ENCODE peak calls at places on chromosome 2, in six cellular contexts. One of them, this sample, is unnamed.

GRCh38 chr2:105383456-105383855 is 15.4 kb downstream of the FHL2 start:
- DNase-seq in psoas muscle: no peak
- DNase-seq in DND-41: no peak
- DNase-seq in colonic mucosa: no peak
- DNase-seq in IMR-90: no peak
- DNase-seq in A549: no peak
- DNase-seq in this sample: no peak

GRCh38 chr2:227510620-227510958 is 38.6 kb downstream of the AGFG1 start:
- DNase-seq in colonic mucosa: no peak
- DNase-seq in A549: no peak
- DNase-seq in psoas muscle: no peak
- DNase-seq in IMR-90: no peak
- DNase-seq in DND-41: no peak
- DNase-seq in this sample: no peak

GRCh38 chr2:60359569-60359968 is 193.9 kb downstream of the BCL11A start:
- DNase-seq in colonic mucosa: peak; percentile 5
- DNase-seq in psoas muscle: no peak
- DNase-seq in IMR-90: no peak
- DNase-seq in DND-41: peak; percentile 26
- DNase-seq in A549: no peak
- DNase-seq in this sample: no peak

GRCh38 chr2:237304763-237305514 is 109.0 kb downstream of the COL6A3 start:
- DNase-seq in DND-41: no peak
- DNase-seq in IMR-90: peak; percentile 87
- DNase-seq in psoas muscle: no peak
- DNase-seq in A549: no peak
- DNase-seq in colonic mucosa: no peak
- DNase-seq in this sample: no peak

GRCh38 chr2:96267159-96267971 is 1.3 kb downstream of the CIAO1 start:
- DNase-seq in DND-41: peak; percentile 61
- DNase-seq in A549: peak; percentile 39
- DNase-seq in psoas muscle: peak; percentile 12
- DNase-seq in IMR-90: peak; percentile 37
- DNase-seq in colonic mucosa: peak; percentile 34
- DNase-seq in this sample: peak; percentile 27

GRCh38 chr2:24352664-24353063 is 7.7 kb downstream of the ITSN2 start:
- DNase-seq in colonic mucosa: no peak
- DNase-seq in IMR-90: no peak
- DNase-seq in psoas muscle: no peak
- DNase-seq in A549: no peak
- DNase-seq in DND-41: no peak
- DNase-seq in this sample: no peak

GRCh38 chr2:165268751-165269150 is 29.5 kb downstream of the SCN2A start:
- DNase-seq in psoas muscle: no peak
- DNase-seq in DND-41: no peak
- DNase-seq in A549: no peak
- DNase-seq in colonic mucosa: no peak
- DNase-seq in IMR-90: no peak
- DNase-seq in this sample: no peak

GRCh38 chr2:74551942-74552913 is 1.5 kb downstream of the LOXL3 start:
- DNase-seq in A549: no peak
- DNase-seq in psoas muscle: no peak
- DNase-seq in DND-41: no peak
- DNase-seq in colonic mucosa: no peak
- DNase-seq in IMR-90: no peak
- DNase-seq in this sample: no peak

GRCh38 chr2:140307532-140307931 is 1527.3 kb upstream of the NXPH2 start:
- DNase-seq in colonic mucosa: no peak
- DNase-seq in DND-41: no peak
- DNase-seq in A549: no peak
- DNase-seq in psoas muscle: no peak
- DNase-seq in IMR-90: no peak
- DNase-seq in this sample: no peak

GRCh38 chr2:173716458-173717052 is 248.6 kb downstream of the SP3 start:
- DNase-seq in A549: peak; percentile 6
- DNase-seq in IMR-90: no peak
- DNase-seq in psoas muscle: no peak
- DNase-seq in DND-41: no peak
- DNase-seq in colonic mucosa: no peak
- DNase-seq in this sample: no peak

GRCh38 chr2:173715483-173715882 is 249.7 kb downstream of the SP3 start:
- DNase-seq in DND-41: no peak
- DNase-seq in A549: no peak
- DNase-seq in colonic mucosa: no peak
- DNase-seq in psoas muscle: no peak
- DNase-seq in IMR-90: no peak
- DNase-seq in this sample: no peak

GRCh38 chr2:173711816-173712215 is 253.4 kb downstream of the SP3 start:
- DNase-seq in A549: no peak
- DNase-seq in DND-41: no peak
- DNase-seq in colonic mucosa: no peak
- DNase-seq in psoas muscle: no peak
- DNase-seq in IMR-90: no peak
- DNase-seq in this sample: no peak

GRCh38 chr2:173708757-173709156 is 256.4 kb downstream of the SP3 start:
- DNase-seq in DND-41: no peak
- DNase-seq in colonic mucosa: peak; percentile 32
- DNase-seq in IMR-90: peak; percentile 1
- DNase-seq in A549: no peak
- DNase-seq in psoas muscle: no peak
- DNase-seq in this sample: no peak

GRCh38 chr2:173713904-173714555 is 251.1 kb downstream of the SP3 start:
- DNase-seq in psoas muscle: no peak
- DNase-seq in A549: no peak
- DNase-seq in IMR-90: no peak
- DNase-seq in DND-41: no peak
- DNase-seq in colonic mucosa: no peak
- DNase-seq in this sample: no peak
- H3K27ac ChIP-seq in psoas muscle: no peak overlapping the region
- H3K27ac ChIP-seq in A549: no peak overlapping the region
- H3K27ac ChIP-seq in IMR-90: no peak overlapping the region
- H3K27ac ChIP-seq in DND-41: no peak overlapping the region
- H3K27ac ChIP-seq in colonic mucosa: no peak overlapping the region
- H3K27ac ChIP-seq in this sample: no peak overlapping the region

GRCh38 chr2:215529271-215529670 is 93.4 kb upstream of the FN1 start:
- DNase-seq in IMR-90: peak; percentile 81
- DNase-seq in psoas muscle: no peak
- DNase-seq in A549: no peak
- DNase-seq in colonic mucosa: peak; percentile 36
- DNase-seq in DND-41: no peak
- DNase-seq in this sample: no peak
- H3K27ac ChIP-seq in IMR-90: peak overlapping the region; percentile 94
- H3K27ac ChIP-seq in psoas muscle: no peak overlapping the region
- H3K27ac ChIP-seq in A549: peak overlapping the region; percentile 67
- H3K27ac ChIP-seq in colonic mucosa: no peak overlapping the region
- H3K27ac ChIP-seq in DND-41: no peak overlapping the region
- H3K27ac ChIP-seq in this sample: no peak overlapping the region

DNA sequence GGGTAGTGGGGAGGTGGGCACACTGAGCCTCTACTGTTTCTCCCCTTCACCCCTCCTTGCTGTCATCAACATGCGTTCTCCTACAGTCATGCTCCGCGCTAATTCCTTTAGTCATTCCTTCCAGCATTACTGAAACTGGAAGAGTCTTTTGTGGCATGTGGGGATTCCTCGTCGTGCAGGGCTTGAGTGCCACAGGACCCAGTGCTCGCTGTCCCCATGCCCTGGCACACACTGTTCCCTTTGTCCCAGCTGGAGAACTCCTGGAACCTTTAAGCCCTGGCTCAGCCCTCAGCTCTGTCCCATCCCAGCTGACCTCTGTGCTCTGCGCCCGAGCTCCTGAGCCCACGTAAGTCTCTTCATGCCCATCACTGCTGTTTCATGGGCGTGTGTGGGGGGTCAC is 42.1 kb downstream of the ODC1 start:
- DNase-seq in A549: no peak
- DNase-seq in IMR-90: no peak
- DNase-seq in colonic mucosa: no peak
- DNase-seq in psoas muscle: peak; percentile 74
- DNase-seq in DND-41: no peak
- DNase-seq in this sample: no peak
- H3K27ac ChIP-seq in A549: peak overlapping the region; percentile 95
- H3K27ac ChIP-seq in IMR-90: no peak overlapping the region
- H3K27ac ChIP-seq in colonic mucosa: no peak overlapping the region
- H3K27ac ChIP-seq in psoas muscle: peak overlapping the region; percentile 80
- H3K27ac ChIP-seq in DND-41: no peak overlapping the region
- H3K27ac ChIP-seq in this sample: peak overlapping the region; percentile 14

GRCh38 chr2:9319338-9319715 is 104.0 kb downstream of the ITGB1BP1 start:
- DNase-seq in A549: no peak
- DNase-seq in IMR-90: no peak
- DNase-seq in psoas muscle: no peak
- DNase-seq in DND-41: no peak
- DNase-seq in colonic mucosa: no peak
- DNase-seq in this sample: no peak
- H3K27ac ChIP-seq in A549: no peak overlapping the region
- H3K27ac ChIP-seq in IMR-90: no peak overlapping the region
- H3K27ac ChIP-seq in psoas muscle: no peak overlapping the region
- H3K27ac ChIP-seq in DND-41: no peak overlapping the region
- H3K27ac ChIP-seq in colonic mucosa: no peak overlapping the region
- H3K27ac ChIP-seq in this sample: no peak overlapping the region

GRCh38 chr2:20224191-20224715 is 677 bp downstream of the SDC1 start:
- DNase-seq in psoas muscle: no peak
- DNase-seq in A549: no peak
- DNase-seq in colonic mucosa: no peak
- DNase-seq in IMR-90: no peak
- DNase-seq in DND-41: no peak
- DNase-seq in this sample: no peak
- H3K27ac ChIP-seq in psoas muscle: no peak overlapping the region
- H3K27ac ChIP-seq in A549: peak overlapping the region; percentile 96
- H3K27ac ChIP-seq in colonic mucosa: peak overlapping the region; percentile 93
- H3K27ac ChIP-seq in IMR-90: peak overlapping the region; percentile 43
- H3K27ac ChIP-seq in DND-41: no peak overlapping the region
- H3K27ac ChIP-seq in this sample: no peak overlapping the region

DNA sequence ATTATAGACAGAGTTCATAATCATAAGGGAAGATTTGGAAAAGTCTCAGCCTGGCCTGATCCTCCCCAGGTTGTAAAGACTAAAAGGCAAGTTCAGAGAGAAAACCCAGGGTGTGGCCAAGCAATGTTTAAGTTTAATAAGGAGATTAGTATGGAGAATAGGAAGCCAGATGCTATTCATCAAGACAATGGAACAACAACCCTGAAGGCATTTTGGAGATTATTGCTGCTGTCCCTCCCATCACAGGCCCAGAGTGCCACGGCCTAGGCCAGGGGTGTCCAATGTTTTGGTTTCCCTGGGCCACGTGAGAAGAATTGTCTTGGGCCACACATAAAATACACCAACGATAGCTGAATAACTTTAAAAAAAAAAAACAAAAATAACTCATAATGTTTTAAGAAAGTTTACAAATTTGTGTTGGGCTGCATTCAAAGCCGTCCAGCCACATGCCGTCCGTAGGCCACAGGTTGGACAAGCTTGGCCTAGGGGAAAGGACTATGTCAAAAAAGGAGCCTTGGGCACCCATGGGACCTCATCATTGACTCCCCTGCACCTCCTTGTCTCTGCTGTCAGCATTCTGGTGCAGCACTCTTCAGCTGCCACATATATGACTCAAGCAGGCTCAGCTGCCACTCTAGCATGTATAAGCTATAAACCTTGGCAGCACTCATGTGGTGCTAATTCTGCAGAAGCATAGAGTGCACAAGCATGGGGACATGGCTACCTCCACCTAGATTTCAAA is 20.8 kb downstream of the DPP4 start:
- DNase-seq in IMR-90: no peak
- DNase-seq in psoas muscle: no peak
- DNase-seq in A549: no peak
- DNase-seq in colonic mucosa: no peak
- DNase-seq in DND-41: no peak
- DNase-seq in this sample: no peak
- H3K27ac ChIP-seq in IMR-90: no peak overlapping the region
- H3K27ac ChIP-seq in psoas muscle: no peak overlapping the region
- H3K27ac ChIP-seq in A549: no peak overlapping the region
- H3K27ac ChIP-seq in colonic mucosa: no peak overlapping the region
- H3K27ac ChIP-seq in DND-41: no peak overlapping the region
- H3K27ac ChIP-seq in this sample: no peak overlapping the region

This sample was measured in naive thymus-derived CD4-positive, alpha-beta T cell.